ENCODE peak calls at places on chromosomes 11 and 22, in eight cellular contexts. W, Y, G, H, K, C, Q and X are unnamed samples.

GRCh38 chr11:114317738-114318137 is 21.5 kb downstream of the NNMT start:
- DNase-seq in W (no peak), Y (peak), G (no peak), H (no peak), K (no peak), C (peak), Q (no peak), X (no peak)

GRCh38 chr11:116701876-116702275 is 70.9 kb downstream of the BUD13 start:
- DNase-seq in W (no peak), Y (no peak), G (no peak), H (no peak), K (no peak), C (peak), Q (no peak), X (no peak)

GRCh38 chr11:112797653-112798293 is 163.4 kb upstream of the NCAM1 start:
- DNase-seq in W (no peak), Y (peak), G (peak), H (peak), K (no peak), C (no peak), Q (no peak), X (peak)

GRCh38 chr11:16959528-16960100 is 54.6 kb downstream of the PLEKHA7 start:
- DNase-seq in W (no peak), Y (no peak), G (no peak), H (no peak), K (no peak), C (no peak), Q (no peak), X (no peak)

GRCh38 chr11:93089474-93090102 is 108.2 kb downstream of the SLC36A4 start:
- DNase-seq in W (no peak), Y (peak), G (peak), H (peak), K (no peak), C (no peak), Q (peak), X (no peak)

GRCh38 chr22:26642465-26643367 is 14.7 kb upstream of the MIAT start:
- DNase-seq in W (peak), Y (no peak), G (no peak), H (no peak), K (no peak), C (no peak), Q (no peak), X (no peak)

GRCh38 chr11:69969890-69970784 is 108.0 kb upstream of the ANO1 start:
- DNase-seq in W (no peak), Y (no peak), G (no peak), H (no peak), K (no peak), C (no peak), Q (no peak), X (no peak)

GRCh38 chr11:70074701-70075100 is 3.4 kb upstream of the ANO1 start:
- DNase-seq in W (no peak), Y (no peak), G (no peak), H (no peak), K (no peak), C (peak), Q (no peak), X (peak)

GRCh38 chr22:33404723-33405122 is 346.5 kb upstream of the SYN3 start:
- DNase-seq in W (no peak), Y (no peak), G (no peak), H (no peak), K (no peak), C (no peak), Q (no peak), X (no peak)

GRCh38 chr11:93484716-93485115 is 58.5 kb downstream of the SMCO4 start:
- DNase-seq in W (no peak), Y (peak), G (no peak), H (no peak), K (no peak), C (no peak), Q (no peak), X (no peak)

GRCh38 chr22:27748355-27749168 is 53.0 kb downstream of the MN1 start:
- DNase-seq in W (no peak), Y (peak), G (peak), H (no peak), K (no peak), C (peak), Q (no peak), X (no peak)

GRCh38 chr22:32661296-32661695 is 140.2 kb upstream of the TIMP3 start:
- DNase-seq in W (no peak), Y (peak), G (peak), H (no peak), K (no peak), C (no peak), Q (no peak), X (no peak)

GRCh38 chr11:10764412-10764811 is 13.4 kb downstream of the CTR9 start:
- DNase-seq in W (no peak), Y (no peak), G (no peak), H (no peak), K (no peak), C (no peak), Q (no peak), X (no peak)

GRCh38 chr22:50691521-50691920 is 18.9 kb downstream of the SHANK3 start:
- DNase-seq in W (peak), Y (peak), G (peak), H (no peak), K (no peak), C (no peak), Q (no peak), X (no peak)

GRCh38 chr22:31488988-31489617 is 539 bp downstream of the EIF4ENIF1 start:
- DNase-seq in W (peak), Y (no peak), G (peak), H (peak), K (peak), C (peak), Q (no peak), X (peak)

GRCh38 chr11:102384419-102385052 is 37.5 kb downstream of the BIRC2 start:
- DNase-seq in W (no peak), Y (no peak), G (no peak), H (no peak), K (no peak), C (no peak), Q (no peak), X (no peak)

GRCh38 chr11:83191986-83192385 is 1.5 kb upstream of the ANKRD42 start:
- DNase-seq in W (no peak), Y (no peak), G (no peak), H (no peak), K (no peak), C (no peak), Q (no peak), X (no peak)

GRCh38 chr11:38791346-38791961 is 2193.4 kb upstream of the RAG2 start:
- DNase-seq in W (no peak), Y (peak), G (peak), H (peak), K (peak), C (no peak), Q (peak), X (no peak)

GRCh38 chr11:13260963-13261599 is 16.5 kb upstream of the BMAL1 start:
- DNase-seq in W (no peak), Y (peak), G (peak), H (peak), K (no peak), C (no peak), Q (no peak), X (no peak)
- H3K27ac ChIP-seq in W (peak), Y (peak), G (peak), H (no peak), K (peak), C (peak), Q (peak), X (peak)

DNA sequence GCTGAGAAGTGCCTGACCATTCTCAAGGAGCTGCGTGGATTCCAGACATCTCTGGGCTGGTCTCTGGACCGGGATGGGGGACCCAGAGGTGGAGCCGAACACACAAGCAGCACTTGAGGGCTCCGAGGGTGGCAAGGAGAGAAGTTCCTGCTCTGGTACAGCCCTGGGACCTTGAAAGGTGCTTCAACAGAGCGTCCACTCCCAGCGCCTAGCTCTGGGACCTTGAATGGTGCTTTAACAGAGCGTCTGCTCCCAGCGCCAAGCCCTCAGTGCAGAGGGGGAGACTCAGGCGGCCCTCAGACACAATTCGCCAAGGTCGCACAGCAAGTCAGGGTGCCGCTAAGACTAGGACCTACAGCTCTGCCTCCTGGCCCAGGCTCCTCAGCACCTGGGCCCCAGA is 10.6 kb upstream of the NPAS4 start:
- DNase-seq in W (no peak), Y (no peak), G (no peak), H (no peak), K (no peak), C (no peak), Q (no peak), X (no peak)
- H3K4me3 ChIP-seq in W (no peak), Y (no peak), G (no peak), H (no peak), K (no peak), C (no peak), Q (no peak), X (no peak)

DNA sequence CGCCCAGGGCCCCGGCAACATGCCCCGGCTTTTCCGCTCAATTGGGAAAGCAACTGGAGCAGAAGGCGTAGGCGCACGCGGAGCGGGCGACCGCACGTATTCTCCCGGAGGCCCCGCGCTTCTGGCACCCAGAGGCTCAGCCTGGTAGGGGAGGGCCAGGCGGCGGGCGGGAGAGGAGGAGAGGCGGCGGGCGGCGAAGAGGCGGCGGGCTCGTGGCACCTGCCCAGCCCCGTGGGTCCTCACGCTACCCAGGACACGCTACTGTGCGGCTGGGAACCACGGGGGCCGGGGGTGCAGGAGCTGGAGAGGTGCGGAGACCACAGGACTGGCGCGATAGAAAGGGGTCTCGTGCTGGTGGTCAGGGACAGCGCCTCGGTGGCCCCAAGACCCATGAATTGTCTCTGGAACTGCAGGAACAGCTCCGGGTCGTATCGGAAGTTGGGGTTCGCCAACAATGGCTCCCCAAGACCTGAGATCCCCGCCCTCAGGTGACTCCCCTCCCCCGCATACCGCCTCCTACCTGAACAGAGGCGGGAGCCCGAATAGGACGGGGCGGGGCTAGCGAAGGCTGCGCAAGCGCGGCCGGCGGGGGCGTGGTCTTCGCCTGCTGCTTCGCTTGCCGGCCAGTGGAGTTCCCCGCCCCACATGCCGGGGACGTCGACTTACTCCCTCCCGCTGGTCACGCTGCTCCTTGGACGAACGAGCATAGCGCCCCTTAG is at the start of gene SLC37A4:
- DNase-seq in W (peak), Y (peak), G (peak), H (peak), K (peak), C (peak), Q (peak), X (peak)
- H3K27ac ChIP-seq in W (peak), Y (no peak), G (peak), H (no peak), K (peak), C (peak), Q (peak), X (peak)

GRCh38 chr22:49208768-49209252 is 618.9 kb downstream of the BRD1 start:
- DNase-seq in W (no peak), Y (no peak), G (no peak), H (peak), K (no peak), C (peak), Q (no peak), X (peak)
- H3K4me3 ChIP-seq in W (no peak), Y (no peak), G (no peak), H (no peak), K (no peak), C (no peak), Q (no peak), X (no peak)

GRCh38 chr11:79117488-79117887 is 323.3 kb downstream of the TENM4 start:
- DNase-seq in W (no peak), Y (no peak), G (no peak), H (no peak), K (no peak), C (no peak), Q (no peak), X (no peak)

GRCh38 chr11:79113099-79113498 is 327.7 kb downstream of the TENM4 start:
- DNase-seq in W (no peak), Y (peak), G (no peak), H (no peak), K (no peak), C (no peak), Q (no peak), X (no peak)

GRCh38 chr11:79119491-79120284 is 321.1 kb downstream of the TENM4 start:
- DNase-seq in W (no peak), Y (no peak), G (peak), H (no peak), K (no peak), C (no peak), Q (no peak), X (no peak)

GRCh38 chr11:79121351-79121750 is 319.5 kb downstream of the TENM4 start:
- DNase-seq in W (no peak), Y (no peak), G (no peak), H (no peak), K (no peak), C (no peak), Q (no peak), X (no peak)

DNA sequence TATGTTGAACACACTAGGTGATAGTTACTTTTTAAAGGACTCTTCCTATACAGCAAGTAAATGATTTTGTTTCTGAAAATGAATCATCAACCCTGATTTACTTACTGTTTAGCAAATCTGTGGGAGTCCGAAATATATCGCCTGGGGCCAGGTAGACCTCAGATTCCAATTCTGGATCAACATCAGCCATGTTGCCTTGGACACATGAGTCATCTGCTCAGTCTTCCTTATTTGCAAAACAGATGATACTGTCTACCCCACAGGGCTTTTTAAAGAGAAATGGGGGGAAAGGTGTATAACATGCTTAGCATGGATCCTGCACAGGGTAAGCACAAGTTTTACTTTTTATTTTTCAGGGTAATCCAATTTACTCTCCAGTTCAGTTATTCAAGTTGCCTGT is 324.2 kb downstream of the TENM4 start:
- DNase-seq in W (no peak), Y (no peak), G (peak), H (no peak), K (no peak), C (no peak), Q (no peak), X (no peak)
- H3K27ac ChIP-seq in W (no peak), Y (no peak), G (no peak), H (no peak), K (no peak), C (no peak), Q (no peak), X (no peak)